ENCODE peak calls at places on chromosomes 16 and 17, in five cellular contexts. One of them, this sample, is unnamed.

GRCh38 chr17:7477392-7478275 is 1.8 kb downstream of the ZBTB4 start:
- DNase-seq in A549: peak; percentile 24
- DNase-seq in left ventricle myocardium inferior: no peak
- DNase-seq in CD8-positive, alpha-beta T cell: no peak
- DNase-seq in endodermal cell: peak; percentile 73
- DNase-seq in this sample: no peak

GRCh38 chr16:77945126-77945525 is 77.2 kb upstream of the CLEC3A start:
- DNase-seq in A549: no peak
- DNase-seq in left ventricle myocardium inferior: no peak
- DNase-seq in CD8-positive, alpha-beta T cell: no peak
- DNase-seq in endodermal cell: no peak
- DNase-seq in this sample: no peak

GRCh38 chr16:49492090-49492801 is 118.6 kb downstream of the C16orf78 start:
- DNase-seq in A549: peak; percentile 15
- DNase-seq in left ventricle myocardium inferior: peak; percentile 32
- DNase-seq in CD8-positive, alpha-beta T cell: peak; percentile 64
- DNase-seq in endodermal cell: peak; percentile 92
- DNase-seq in this sample: no peak

GRCh38 chr17:27760069-27760885 is 40.1 kb downstream of the NOS2 start:
- DNase-seq in A549: peak; percentile 58
- DNase-seq in left ventricle myocardium inferior: peak; percentile 70
- DNase-seq in CD8-positive, alpha-beta T cell: peak; percentile 82
- DNase-seq in endodermal cell: peak; percentile 97
- DNase-seq in this sample: peak; percentile 56

GRCh38 chr17:44911133-44912001 is 3.9 kb downstream of the GFAP start:
- DNase-seq in A549: peak; percentile 87
- DNase-seq in left ventricle myocardium inferior: peak; percentile 58
- DNase-seq in CD8-positive, alpha-beta T cell: peak; percentile 66
- DNase-seq in endodermal cell: peak; percentile 98
- DNase-seq in this sample: peak; percentile 43

GRCh38 chr16:84927621-84928591 is 83.4 kb downstream of the ZDHHC7 start:
- DNase-seq in A549: no peak
- DNase-seq in left ventricle myocardium inferior: peak; percentile 76
- DNase-seq in CD8-positive, alpha-beta T cell: no peak
- DNase-seq in endodermal cell: no peak
- DNase-seq in this sample: no peak

GRCh38 chr17:57338257-57338919 is 82.1 kb downstream of the MSI2 start:
- DNase-seq in A549: no peak
- DNase-seq in left ventricle myocardium inferior: no peak
- DNase-seq in CD8-positive, alpha-beta T cell: no peak
- DNase-seq in endodermal cell: no peak
- DNase-seq in this sample: no peak

GRCh38 chr16:16028311-16028999 is 79.0 kb downstream of the ABCC1 start:
- DNase-seq in A549: no peak
- DNase-seq in left ventricle myocardium inferior: no peak
- DNase-seq in CD8-positive, alpha-beta T cell: no peak
- DNase-seq in endodermal cell: no peak
- DNase-seq in this sample: no peak

GRCh38 chr16:72371307-72372081 is 199.5 kb upstream of the PMFBP1 start:
- DNase-seq in A549: peak; percentile 21
- DNase-seq in left ventricle myocardium inferior: no peak
- DNase-seq in CD8-positive, alpha-beta T cell: no peak
- DNase-seq in endodermal cell: peak; percentile 91
- DNase-seq in this sample: no peak

DNA sequence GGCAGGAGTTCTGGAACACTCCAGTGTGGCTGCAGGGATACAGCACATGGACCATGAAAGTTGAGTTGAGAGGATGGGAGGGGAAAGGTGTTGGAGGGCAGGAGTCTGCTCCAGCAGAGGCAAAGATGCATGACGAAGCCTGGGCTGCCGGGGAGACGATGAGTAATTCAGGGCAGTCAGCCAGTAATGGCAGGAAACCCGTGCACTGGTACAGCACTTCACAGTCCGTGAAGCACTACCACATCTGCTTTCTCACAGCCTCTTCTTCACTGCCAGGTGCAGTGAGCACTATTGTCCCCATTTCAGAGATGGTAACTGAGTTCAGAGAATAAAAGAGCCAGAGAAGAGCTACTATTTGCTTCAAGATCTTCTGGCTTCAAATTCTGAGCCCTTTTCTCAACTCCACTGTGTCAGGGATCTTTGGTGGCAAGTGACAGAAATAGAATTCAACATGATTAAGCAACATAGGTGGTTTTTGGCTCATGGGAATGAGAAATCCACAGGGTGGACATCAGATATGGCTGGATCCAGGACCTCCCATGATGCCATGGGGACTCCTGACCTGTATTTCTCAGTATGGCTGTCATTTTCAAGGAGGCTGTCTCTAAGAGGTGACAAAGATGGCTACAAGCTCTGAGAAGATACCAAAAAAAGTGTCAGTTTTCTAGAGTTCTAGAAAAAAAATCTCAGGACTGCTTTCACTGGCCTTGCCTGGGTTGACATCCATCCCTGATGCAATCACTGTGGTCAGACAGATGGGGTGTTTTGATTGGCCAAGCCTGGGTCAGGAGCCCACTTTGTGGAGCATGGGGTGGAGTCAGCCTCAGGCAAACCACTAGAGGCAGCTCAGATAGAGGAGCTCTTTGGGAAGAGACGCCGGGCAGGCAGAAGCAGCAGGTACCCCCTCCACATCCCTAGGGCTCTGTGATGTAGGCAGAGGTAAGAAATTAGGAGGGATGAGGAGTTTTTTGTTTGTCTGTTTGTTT is 24.7 kb downstream of the IL21R start:
- DNase-seq in A549: peak; percentile 47
- DNase-seq in left ventricle myocardium inferior: no peak
- DNase-seq in CD8-positive, alpha-beta T cell: peak; percentile 82
- DNase-seq in endodermal cell: no peak
- DNase-seq in this sample: no peak
- TF ChIP-seq CTCF in A549: no peak
- TF ChIP-seq CTCF in left ventricle myocardium inferior: no peak
- TF ChIP-seq CTCF in CD8-positive, alpha-beta T cell: no peak
- TF ChIP-seq CTCF in endodermal cell: no peak
- TF ChIP-seq CTCF in this sample: no peak

GRCh38 chr16:35737076-35737475 is 2277.7 kb downstream of the TP53TG3F start:
- DNase-seq in A549: no peak
- DNase-seq in left ventricle myocardium inferior: no peak
- DNase-seq in CD8-positive, alpha-beta T cell: no peak
- DNase-seq in endodermal cell: no peak
- DNase-seq in this sample: no peak
- H3K9me3 ChIP-seq in A549: no peaks in the 10 kb centered on the region
- H3K9me3 ChIP-seq in left ventricle myocardium inferior: no peaks in the 10 kb centered on the region
- H3K9me3 ChIP-seq in CD8-positive, alpha-beta T cell: peaks cover 3% of the 10 kb centered on the region
- H3K9me3 ChIP-seq in endodermal cell: peaks cover 49% of the 10 kb centered on the region
- H3K9me3 ChIP-seq in this sample: peaks cover 3% of the 10 kb centered on the region

GRCh38 chr16:30657866-30658730 is at the start of gene FBRS:
- DNase-seq in A549: peak; percentile 100
- DNase-seq in left ventricle myocardium inferior: peak; percentile 100
- DNase-seq in CD8-positive, alpha-beta T cell: peak; percentile 100
- DNase-seq in endodermal cell: peak; percentile 100
- DNase-seq in this sample: peak; percentile 100

GRCh38 chr16:30656974-30657865 is 1.0 kb upstream of the FBRS start:
- DNase-seq in A549: no peak
- DNase-seq in left ventricle myocardium inferior: no peak
- DNase-seq in CD8-positive, alpha-beta T cell: no peak
- DNase-seq in endodermal cell: no peak
- DNase-seq in this sample: no peak

GRCh38 chr16:30658731-30659506 is 688 bp downstream of the FBRS start:
- DNase-seq in A549: peak; percentile 99
- DNase-seq in left ventricle myocardium inferior: peak; percentile 76
- DNase-seq in CD8-positive, alpha-beta T cell: no peak
- DNase-seq in endodermal cell: peak; percentile 73
- DNase-seq in this sample: peak; percentile 98

GRCh38 chr16:30660424-30661251 is 2.4 kb downstream of the FBRS start:
- DNase-seq in A549: no peak
- DNase-seq in left ventricle myocardium inferior: no peak
- DNase-seq in CD8-positive, alpha-beta T cell: peak; percentile 78
- DNase-seq in endodermal cell: no peak
- DNase-seq in this sample: peak; percentile 90

GRCh38 chr16:30659507-30660423 is 1.5 kb downstream of the FBRS start:
- DNase-seq in A549: no peak
- DNase-seq in left ventricle myocardium inferior: no peak
- DNase-seq in CD8-positive, alpha-beta T cell: peak; percentile 65
- DNase-seq in endodermal cell: peak; percentile 51
- DNase-seq in this sample: peak; percentile 32
- TF ChIP-seq CTCF in A549: peak; percentile 7
- TF ChIP-seq CTCF in left ventricle myocardium inferior: no peak
- TF ChIP-seq CTCF in CD8-positive, alpha-beta T cell: no peak
- TF ChIP-seq CTCF in endodermal cell: no peak
- TF ChIP-seq CTCF in this sample: no peak

DNA sequence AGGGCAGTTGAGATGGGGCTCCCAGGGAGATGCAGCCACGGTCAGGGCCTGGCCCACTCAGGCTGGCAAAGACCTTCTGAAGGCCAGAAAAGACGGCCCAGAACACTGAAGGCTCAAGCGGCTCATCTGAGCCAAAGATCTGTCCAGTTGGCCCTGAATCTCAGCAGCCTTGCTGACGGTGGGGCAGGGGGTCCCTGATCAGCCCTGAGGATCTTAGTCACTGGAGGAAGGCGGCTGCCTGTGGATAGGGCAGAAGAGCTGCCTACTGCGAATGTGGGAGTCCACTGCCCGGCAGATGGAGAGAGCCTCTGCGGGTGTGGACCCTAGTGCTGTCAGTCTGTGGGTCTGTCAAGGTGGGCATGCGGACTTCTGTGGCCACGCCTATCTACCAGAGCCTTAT is 1738.2 kb downstream of the TP53TG3F start:
- DNase-seq in A549: no peak
- DNase-seq in left ventricle myocardium inferior: no peak
- DNase-seq in CD8-positive, alpha-beta T cell: no peak
- DNase-seq in endodermal cell: no peak
- DNase-seq in this sample: no peak
- H3K9me3 ChIP-seq in A549: no peaks in the 10 kb centered on the region
- H3K9me3 ChIP-seq in left ventricle myocardium inferior: no peaks in the 10 kb centered on the region
- H3K9me3 ChIP-seq in CD8-positive, alpha-beta T cell: no peaks in the 10 kb centered on the region
- H3K9me3 ChIP-seq in endodermal cell: peaks cover 80% of the 10 kb centered on the region
- H3K9me3 ChIP-seq in this sample: no peaks in the 10 kb centered on the region

GRCh38 chr16:68324780-68325357 is 14.1 kb downstream of the PRMT7 start:
- DNase-seq in A549: no peak
- DNase-seq in left ventricle myocardium inferior: no peak
- DNase-seq in CD8-positive, alpha-beta T cell: no peak
- DNase-seq in endodermal cell: no peak
- DNase-seq in this sample: no peak

GRCh38 chr16:68332411-68333121 is 21.7 kb downstream of the PRMT7 start:
- DNase-seq in A549: no peak
- DNase-seq in left ventricle myocardium inferior: no peak
- DNase-seq in CD8-positive, alpha-beta T cell: no peak
- DNase-seq in endodermal cell: no peak
- DNase-seq in this sample: no peak

GRCh38 chr16:68331879-68332410 is 21.1 kb downstream of the PRMT7 start:
- DNase-seq in A549: no peak
- DNase-seq in left ventricle myocardium inferior: no peak
- DNase-seq in CD8-positive, alpha-beta T cell: no peak
- DNase-seq in endodermal cell: no peak
- DNase-seq in this sample: no peak

GRCh38 chr16:68328151-68328859 is 17.5 kb downstream of the PRMT7 start:
- DNase-seq in A549: peak; percentile 88
- DNase-seq in left ventricle myocardium inferior: peak; percentile 64
- DNase-seq in CD8-positive, alpha-beta T cell: peak; percentile 83
- DNase-seq in endodermal cell: peak; percentile 97
- DNase-seq in this sample: peak; percentile 75

GRCh38 chr16:68328860-68329370 is 18.1 kb downstream of the PRMT7 start:
- DNase-seq in A549: no peak
- DNase-seq in left ventricle myocardium inferior: no peak
- DNase-seq in CD8-positive, alpha-beta T cell: no peak
- DNase-seq in endodermal cell: no peak
- DNase-seq in this sample: no peak
- TF ChIP-seq CTCF in A549: no peak
- TF ChIP-seq CTCF in left ventricle myocardium inferior: peak; percentile 18
- TF ChIP-seq CTCF in CD8-positive, alpha-beta T cell: peak; percentile 40
- TF ChIP-seq CTCF in endodermal cell: no peak
- TF ChIP-seq CTCF in this sample: no peak

DNA sequence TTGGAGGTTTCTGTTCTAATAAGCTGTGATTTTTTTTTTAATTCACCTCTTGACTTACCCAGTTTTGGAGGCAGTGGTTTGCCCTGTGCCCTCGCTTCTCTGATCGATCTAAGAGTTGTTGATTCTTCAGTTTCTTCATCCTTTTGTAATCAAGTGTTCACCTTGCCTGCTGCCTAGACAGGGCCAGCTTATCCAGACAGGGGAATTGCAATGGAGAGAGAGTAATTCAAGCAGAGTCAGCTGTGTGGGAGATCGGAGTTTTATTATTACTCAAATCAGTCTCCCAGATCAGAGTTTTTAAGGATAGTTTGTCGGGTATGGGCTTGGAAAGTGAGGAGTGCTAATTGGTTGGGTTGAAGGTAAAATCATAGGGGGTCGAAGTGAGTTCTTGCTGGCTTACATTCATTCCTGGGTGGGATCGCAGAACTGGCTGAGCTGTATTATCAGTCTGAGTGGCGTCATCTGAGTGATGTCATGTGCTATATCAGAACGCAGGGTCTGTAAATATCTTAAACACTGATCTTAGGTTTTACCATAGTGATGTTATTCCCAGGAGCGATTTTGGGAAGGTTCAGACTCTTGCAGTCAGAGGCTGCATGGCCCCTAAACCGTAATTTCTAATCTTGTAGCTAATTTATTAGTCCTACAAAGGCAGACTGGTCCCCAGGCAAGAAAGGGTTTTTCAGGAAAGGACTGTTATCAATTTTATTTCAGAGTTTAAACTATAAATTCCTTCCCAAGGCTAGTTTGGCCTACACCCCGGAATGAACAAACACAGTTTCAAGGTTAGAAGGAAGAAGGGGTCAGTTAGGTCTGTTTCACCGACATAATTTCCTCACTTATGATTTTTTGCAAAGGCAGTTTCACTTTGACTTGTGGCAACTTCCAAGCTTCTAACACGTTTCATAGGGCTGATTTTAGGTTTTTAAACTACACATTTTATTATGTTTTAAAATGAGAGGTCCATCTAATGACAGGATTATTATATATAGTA is 21.5 kb upstream of the KCNJ16 start:
- DNase-seq in A549: no peak
- DNase-seq in left ventricle myocardium inferior: no peak
- DNase-seq in CD8-positive, alpha-beta T cell: no peak
- DNase-seq in endodermal cell: no peak
- DNase-seq in this sample: no peak
- H3K9me3 ChIP-seq in A549: no peaks in the 10 kb centered on the region
- H3K9me3 ChIP-seq in left ventricle myocardium inferior: no peaks in the 10 kb centered on the region
- H3K9me3 ChIP-seq in CD8-positive, alpha-beta T cell: no peaks in the 10 kb centered on the region
- H3K9me3 ChIP-seq in endodermal cell: no peaks in the 10 kb centered on the region
- H3K9me3 ChIP-seq in this sample: no peaks in the 10 kb centered on the region

GRCh38 chr16:81212830-81213465 is 25.5 kb upstream of the BCO1 start:
- DNase-seq in A549: no peak
- DNase-seq in left ventricle myocardium inferior: no peak
- DNase-seq in CD8-positive, alpha-beta T cell: no peak
- DNase-seq in endodermal cell: peak; percentile 63
- DNase-seq in this sample: no peak
- TF ChIP-seq CTCF in A549: no peak
- TF ChIP-seq CTCF in left ventricle myocardium inferior: no peak
- TF ChIP-seq CTCF in CD8-positive, alpha-beta T cell: no peak
- TF ChIP-seq CTCF in endodermal cell: peak; percentile 38
- TF ChIP-seq CTCF in this sample: no peak

GRCh38 chr17:39971076-39971603 is 8.3 kb downstream of the GSDMA start:
- DNase-seq in A549: no peak
- DNase-seq in left ventricle myocardium inferior: no peak
- DNase-seq in CD8-positive, alpha-beta T cell: no peak
- DNase-seq in endodermal cell: no peak
- DNase-seq in this sample: no peak
- H3K9me3 ChIP-seq in A549: no peaks in the 10 kb centered on the region
- H3K9me3 ChIP-seq in left ventricle myocardium inferior: no peaks in the 10 kb centered on the region
- H3K9me3 ChIP-seq in CD8-positive, alpha-beta T cell: no peaks in the 10 kb centered on the region
- H3K9me3 ChIP-seq in endodermal cell: no peaks in the 10 kb centered on the region
- H3K9me3 ChIP-seq in this sample: no peaks in the 10 kb centered on the region

GRCh38 chr17:40122466-40122943 is 734 bp downstream of the MSL1 start:
- DNase-seq in A549: peak; percentile 62
- DNase-seq in left ventricle myocardium inferior: peak; percentile 52
- DNase-seq in CD8-positive, alpha-beta T cell: no peak
- DNase-seq in endodermal cell: peak; percentile 89
- DNase-seq in this sample: peak; percentile 74
- TF ChIP-seq CTCF in A549: peak; percentile 4
- TF ChIP-seq CTCF in left ventricle myocardium inferior: peak; percentile 32
- TF ChIP-seq CTCF in CD8-positive, alpha-beta T cell: no peak
- TF ChIP-seq CTCF in endodermal cell: no peak
- TF ChIP-seq CTCF in this sample: peak; percentile 9